ENCODE peak calls at places on chromosomes 2 and 18, in four cellular contexts. J, O, I and P are unnamed samples.

GRCh38 chr2:218964041-218964771 is 4.7 kb downstream of the CDK5R2 start:
- DNase-seq in J (no peak), O (no peak), I (no peak), P (no peak)

GRCh38 chr2:173755798-173756197 is 209.4 kb downstream of the SP3 start:
- DNase-seq in J (no peak), O (no peak), I (no peak), P (no peak)

GRCh38 chr2:33620-34019 is 12.7 kb downstream of the FAM110C start:
- DNase-seq in J (no peak), O (peak), I (no peak), P (no peak)

GRCh38 chr2:43950383-43951008 is 45.3 kb downstream of the LRPPRC start:
- DNase-seq in J (no peak), O (no peak), I (no peak), P (no peak)

GRCh38 chr2:41853427-41854191 is 194.2 kb upstream of the PKDCC start:
- DNase-seq in J (peak), O (no peak), I (no peak), P (peak)

GRCh38 chr2:217943379-217944321 is 59.1 kb downstream of the TNS1 start:
- DNase-seq in J (peak), O (no peak), I (peak), P (peak)

GRCh38 chr2:196077821-196078220 is 9.2 kb upstream of the DNAH7 start:
- DNase-seq in J (no peak), O (no peak), I (no peak), P (no peak)

GRCh38 chr2:715847-716573 is 38.8 kb upstream of the TMEM18 start:
- DNase-seq in J (no peak), O (no peak), I (no peak), P (no peak)

GRCh38 chr18:57910817-57911216 is 107.7 kb upstream of the ATP8B1 start:
- DNase-seq in J (no peak), O (no peak), I (no peak), P (no peak)

GRCh38 chr2:7930800-7931635 is 750.8 kb upstream of the ID2 start:
- DNase-seq in J (peak), O (no peak), I (peak), P (no peak)

GRCh38 chr2:32865399-32866068 is 81.2 kb upstream of the LTBP1 start:
- DNase-seq in J (no peak), O (no peak), I (no peak), P (no peak)

GRCh38 chr2:5980351-5981054 is 288.3 kb downstream of the SOX11 start:
- DNase-seq in J (no peak), O (no peak), I (no peak), P (no peak)
- H3K27ac ChIP-seq in J (no peak), O (no peak), I (no peak), P (no peak)

GRCh38 chr2:232779465-232779864 is 3.1 kb upstream of the KCNJ13 start:
- DNase-seq in J (no peak), O (no peak), I (no peak), P (no peak)

GRCh38 chr2:232777278-232777677 is 913 bp upstream of the KCNJ13 start:
- DNase-seq in J (no peak), O (no peak), I (no peak), P (no peak)

GRCh38 chr2:232781765-232782164 is 5.4 kb upstream of the KCNJ13 start:
- DNase-seq in J (no peak), O (no peak), I (no peak), P (no peak)

GRCh38 chr2:232783278-232783677 is 6.9 kb upstream of the KCNJ13 start:
- DNase-seq in J (no peak), O (no peak), I (no peak), P (no peak)

DNA sequence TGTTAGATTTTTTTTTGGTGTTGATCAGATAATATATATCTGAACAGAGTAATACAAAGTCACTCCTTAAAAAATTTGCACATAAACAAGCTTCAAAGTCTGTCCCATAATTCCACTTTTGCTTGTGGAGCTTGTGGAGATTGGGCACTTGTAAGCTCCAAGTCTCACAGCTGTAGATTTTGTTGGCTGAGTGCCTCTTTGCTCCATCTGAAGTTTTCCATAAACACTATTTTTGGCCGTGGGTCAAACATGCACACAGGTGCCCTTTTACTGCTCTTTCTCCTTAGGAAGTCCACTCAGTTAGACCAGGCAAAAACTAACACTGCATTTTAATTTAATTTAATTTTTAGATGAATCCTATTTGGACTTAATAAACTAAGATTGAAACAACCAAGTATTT is 3.6 kb upstream of the KCNJ13 start:
- DNase-seq in J (peak), O (no peak), I (no peak), P (peak)
- TF ChIP-seq CTCF in J (no peak), O (no peak), I (no peak), P (no peak)

DNA sequence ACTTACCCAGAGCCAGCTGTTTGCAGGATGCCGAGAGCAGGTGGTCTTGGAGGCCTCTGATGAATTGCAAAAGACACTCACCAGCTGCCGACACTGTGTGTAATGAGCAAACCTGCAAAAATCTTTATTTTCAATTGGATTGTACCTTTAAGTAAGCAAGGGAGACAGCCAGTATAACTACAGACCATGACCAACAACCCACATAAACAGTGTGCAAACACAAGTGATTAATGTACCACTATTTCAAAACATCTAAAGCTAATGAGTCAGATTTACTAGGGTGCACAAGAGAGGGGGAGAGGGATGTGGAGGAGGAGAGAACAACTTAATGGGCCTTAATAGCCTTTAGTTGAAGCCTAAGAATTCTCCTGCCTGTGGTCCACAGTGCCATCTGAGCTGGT is 196.1 kb downstream of the HRH4 start:
- DNase-seq in J (no peak), O (no peak), I (no peak), P (no peak)
- H3K27ac ChIP-seq in J (no peak), O (no peak), I (no peak), P (no peak)

DNA sequence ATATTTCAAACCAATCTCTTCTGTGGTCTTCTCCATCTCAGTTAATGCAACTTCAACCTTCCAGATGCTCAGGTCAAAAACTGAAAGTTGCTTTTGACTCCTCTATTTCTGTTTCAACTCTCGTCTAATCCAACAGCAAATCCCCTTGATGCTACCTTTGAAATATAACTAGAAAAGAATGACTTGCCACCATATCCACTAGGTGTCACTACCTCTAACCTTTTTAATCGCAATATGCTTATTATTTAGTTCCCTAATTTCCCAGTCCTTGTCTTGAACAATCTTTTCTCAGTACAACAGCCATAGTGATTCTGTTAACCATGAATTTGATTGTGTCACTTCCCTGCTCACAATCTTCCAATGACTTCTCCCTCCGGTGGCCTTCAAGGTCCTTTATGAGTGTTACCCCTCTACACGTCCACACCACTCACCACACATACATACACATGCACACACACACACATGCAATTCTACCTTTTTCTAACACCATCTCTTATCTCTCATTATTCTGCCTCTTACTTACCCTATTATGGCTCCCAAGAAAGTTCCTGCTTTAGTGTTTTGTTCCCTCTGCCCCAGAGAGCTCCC is 245.5 kb upstream of the KCNJ3 start:
- DNase-seq in J (no peak), O (no peak), I (no peak), P (no peak)
- TF ChIP-seq CTCF in J (no peak), O (no peak), I (peak), P (peak)

GRCh38 chr2:176584333-176584732 is 315.1 kb downstream of the MTX2 start:
- DNase-seq in J (no peak), O (no peak), I (no peak), P (no peak)

GRCh38 chr2:176582990-176583481 is 313.8 kb downstream of the MTX2 start:
- DNase-seq in J (no peak), O (no peak), I (no peak), P (no peak)

GRCh38 chr2:176583530-176584101 is 314.4 kb downstream of the MTX2 start:
- DNase-seq in J (no peak), O (no peak), I (no peak), P (no peak)

GRCh38 chr2:176581557-176582150 is 312.4 kb downstream of the MTX2 start:
- DNase-seq in J (no peak), O (no peak), I (no peak), P (no peak)

DNA sequence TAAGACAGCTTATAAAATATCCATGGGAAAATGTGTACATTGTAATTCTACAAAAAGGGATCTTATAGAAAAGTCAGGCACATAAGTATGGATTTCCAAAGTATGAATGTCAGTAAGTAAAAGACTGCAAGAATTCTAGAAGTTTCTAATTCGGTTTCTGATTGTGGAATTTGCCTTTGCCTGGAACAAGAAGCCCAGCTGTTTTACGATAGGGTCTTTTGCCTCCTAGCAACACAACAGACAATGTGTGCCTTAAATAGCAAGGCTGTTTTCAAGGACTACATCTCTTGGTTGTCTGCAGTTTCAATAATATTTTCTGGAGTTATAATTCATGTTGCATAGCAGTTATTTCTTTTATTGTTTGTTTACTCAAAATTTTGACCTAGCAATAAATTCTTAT is 312.9 kb downstream of the MTX2 start:
- DNase-seq in J (no peak), O (no peak), I (no peak), P (no peak)
- H3K27ac ChIP-seq in J (no peak), O (no peak), I (no peak), P (no peak)

DNA sequence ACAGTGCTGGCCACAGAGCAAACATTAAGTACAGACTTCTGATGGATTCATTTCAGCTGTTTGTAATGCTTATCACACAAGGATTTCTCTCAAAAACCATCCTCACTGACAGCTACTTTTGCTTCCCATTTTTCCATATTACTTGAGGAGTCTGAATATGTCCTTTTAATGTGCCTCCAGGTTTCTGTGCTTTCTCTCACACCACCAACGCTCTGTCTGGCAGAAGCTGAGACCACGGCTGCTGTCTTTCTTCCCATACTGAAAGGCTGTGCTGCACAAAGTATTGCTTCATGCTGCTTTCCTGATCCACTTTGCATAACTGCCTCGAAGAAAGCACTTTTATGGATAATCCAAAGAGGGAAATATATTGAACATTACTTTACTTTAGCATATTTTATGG is 312.1 kb upstream of the ZEB2 start:
- DNase-seq in J (no peak), O (no peak), I (no peak), P (no peak)
- TF ChIP-seq CTCF in J (no peak), O (no peak), I (no peak), P (no peak)